ENCODE peak calls at places on chromosomes 11 and 22, in five cellular contexts. C is GM23338, L is PC-9, M is H1, Z is fibroblast of lung. O is an unnamed sample.
A peak's percentile ranks its signal among the peaks of the same experiment; 100 is the strongest.

GRCh38 chr11:69086152-69086551 is 37.4 kb downstream of the TPCN2 start:
- DNase-seq in L (no peak), Z (peak; percentile 31), C (peak; percentile 64), M (no peak), O (no peak)

GRCh38 chr22:29635734-29636357 is 32.4 kb downstream of the NF2 start:
- DNase-seq in C (peak; percentile 81), M (no peak), L (no peak), Z (peak; percentile 79), O (peak; percentile 26)

GRCh38 chr11:55661901-55662300 is at the start of gene OR4C6:
- DNase-seq in L (no peak), M (no peak), Z (no peak), C (no peak), O (no peak)

GRCh38 chr11:10503777-10504176 is 37.2 kb downstream of the RNF141 start:
- DNase-seq in M (no peak), L (no peak), C (no peak), Z (no peak), O (no peak)

GRCh38 chr22:25419247-25420113 is 145.0 kb upstream of the GRK3 start:
- DNase-seq in C (no peak), M (no peak), Z (peak; percentile 58), L (no peak), O (no peak)

GRCh38 chr11:75955443-75955842 is 140.4 kb downstream of the UVRAG start:
- DNase-seq in M (no peak), L (no peak), C (no peak), Z (no peak), O (no peak)

GRCh38 chr11:96303980-96304379 is 39.0 kb downstream of the MAML2 start:
- DNase-seq in C (no peak), M (no peak), Z (no peak), L (no peak), O (no peak)

GRCh38 chr22:49748514-49748913 is 79.2 kb downstream of the BRD1 start:
- DNase-seq in L (no peak), M (no peak), Z (no peak), C (no peak), O (peak; percentile 1)

GRCh38 chr11:117878939-117879475 is 2.5 kb upstream of the FXYD6 start:
- DNase-seq in L (no peak), C (no peak), M (no peak), Z (no peak), O (no peak)

GRCh38 chr11:107840120-107840479 is 18.5 kb downstream of the SLC35F2 start:
- DNase-seq in M (no peak), C (no peak), Z (no peak), L (no peak), O (no peak)

GRCh38 chr11:107830915-107831540 is 27.6 kb downstream of the SLC35F2 start:
- DNase-seq in Z (no peak), M (no peak), L (peak; percentile 31), C (no peak), O (no peak)

GRCh38 chr11:107834995-107835394 is 23.6 kb downstream of the SLC35F2 start:
- DNase-seq in L (no peak), Z (no peak), M (no peak), C (peak; percentile 25), O (no peak)

DNA sequence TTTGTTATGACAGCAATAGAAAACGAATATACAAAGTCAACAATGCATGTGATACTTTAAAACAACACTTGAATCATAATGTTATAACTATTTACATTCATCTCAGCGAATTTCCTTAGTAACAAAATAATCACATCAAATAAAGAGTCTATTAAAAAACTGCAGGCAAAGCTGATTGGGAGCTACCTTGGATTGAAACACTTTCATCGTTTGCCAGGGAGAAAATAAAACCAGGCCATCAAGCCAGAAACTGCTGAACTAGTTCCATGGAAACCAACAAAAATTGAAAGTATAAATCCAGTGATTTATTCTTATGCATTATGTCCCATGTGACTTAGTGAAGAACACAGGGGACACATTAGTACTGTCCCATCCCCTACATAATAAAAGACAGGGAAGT is 21.8 kb downstream of the SLC35F2 start:
- DNase-seq in M (no peak), C (no peak), L (no peak), Z (no peak), O (no peak)
- H3K79me2 ChIP-seq in M (no peaks in the 10 kb centered on the region), C (peaks cover 56% of the 10 kb centered on the region), L (peaks cover 88% of the 10 kb centered on the region), Z (no peaks in the 10 kb centered on the region), O (no peaks in the 10 kb centered on the region)

GRCh38 chr11:78573271-78574035 is 1.2 kb downstream of the NARS2 start:
- DNase-seq in L (no peak), C (peak; percentile 11), M (no peak), Z (no peak), O (no peak)
- H2AFZ ChIP-seq in L (peak overlapping the region; percentile 88), C (no peak overlapping the region), M (no peak overlapping the region), Z (peak overlapping the region; percentile 93), O (peak overlapping the region; percentile 89)

GRCh38 chr11:3830741-3831140 is 10.0 kb downstream of the RHOG start:
- DNase-seq in L (no peak), M (no peak), C (no peak), Z (no peak), O (no peak)
- H3K79me2 ChIP-seq in L (peaks cover 13% of the 10 kb centered on the region), M (peaks cover 5% of the 10 kb centered on the region), C (peaks cover 38% of the 10 kb centered on the region), Z (peaks cover 57% of the 10 kb centered on the region), O (peaks cover 67% of the 10 kb centered on the region)

GRCh38 chr22:37313376-37314314 is 31.3 kb downstream of the CYTH4 start:
- DNase-seq in L (no peak), Z (no peak), C (no peak), M (no peak), O (no peak)
- H2AFZ ChIP-seq in L (no peak overlapping the region), Z (no peak overlapping the region), C (no peak overlapping the region), M (no peak overlapping the region), O (no peak overlapping the region)

DNA sequence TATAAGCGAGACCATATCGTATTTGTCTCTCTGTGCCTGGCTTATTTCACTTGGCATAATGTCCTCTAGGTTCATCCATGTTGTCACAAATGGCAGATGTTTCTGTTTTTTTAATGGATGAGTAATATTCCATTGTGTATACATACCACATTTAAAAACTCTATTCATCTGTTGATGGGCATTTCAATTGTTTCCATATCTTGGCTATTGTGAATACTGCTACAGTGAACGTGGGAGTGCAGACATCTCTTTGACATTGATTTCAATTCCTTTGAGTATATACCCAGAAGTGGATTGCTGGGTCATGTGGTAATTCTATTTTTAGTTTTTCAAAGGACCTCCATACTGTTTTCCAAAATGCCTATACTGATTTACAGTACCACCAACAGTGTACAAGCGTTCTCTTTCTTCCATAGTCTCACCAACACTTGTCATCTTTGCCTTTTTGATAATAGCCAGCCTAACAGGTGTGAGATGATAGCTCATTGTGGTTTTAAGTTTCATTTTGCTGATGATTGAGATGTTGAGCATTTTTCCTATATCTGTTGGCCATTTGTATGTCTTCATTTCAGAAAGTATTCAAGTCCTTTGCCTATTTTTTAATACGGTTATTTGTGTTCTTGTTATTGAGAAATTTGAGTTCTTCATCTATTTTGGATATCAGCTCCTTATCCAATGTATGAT is 194.7 kb upstream of the E2F8 start:
- DNase-seq in M (no peak), C (no peak), Z (no peak), L (no peak), O (no peak)
- H3K79me2 ChIP-seq in M (no peaks in the 10 kb centered on the region), C (no peaks in the 10 kb centered on the region), Z (no peaks in the 10 kb centered on the region), L (no peaks in the 10 kb centered on the region), O (no peaks in the 10 kb centered on the region)

GRCh38 chr11:2926611-2927492 is 2.4 kb downstream of the PHLDA2 start:
- DNase-seq in Z (no peak), C (no peak), L (no peak), M (no peak), O (no peak)

GRCh38 chr11:2928605-2929510 is at the start of gene PHLDA2:
- DNase-seq in C (peak; percentile 69), Z (peak; percentile 77), L (no peak), M (peak; percentile 75), O (no peak)

GRCh38 chr11:2927851-2928604 is 1.2 kb downstream of the PHLDA2 start:
- DNase-seq in M (no peak), Z (peak; percentile 51), C (no peak), L (peak; percentile 57), O (no peak)

GRCh38 chr11:2929511-2929879 is 275 bp upstream of the PHLDA2 start:
- DNase-seq in Z (peak; percentile 77), M (no peak), L (peak; percentile 83), C (no peak), O (no peak)

GRCh38 chr11:2927493-2927800 is 1.8 kb downstream of the PHLDA2 start:
- DNase-seq in C (no peak), Z (no peak), L (no peak), M (no peak), O (no peak)
- H2AFZ ChIP-seq in C (no peak overlapping the region), Z (no peak overlapping the region), L (no peak overlapping the region), M (no peak overlapping the region), O (no peak overlapping the region)

GRCh38 chr11:129249923-129250322 is 57.8 kb upstream of the ARHGAP32 start:
- DNase-seq in Z (no peak), L (no peak), C (no peak), M (no peak), O (no peak)
- H3K79me2 ChIP-seq in Z (no peaks in the 10 kb centered on the region), L (peaks cover 51% of the 10 kb centered on the region), C (peaks cover 79% of the 10 kb centered on the region), M (no peaks in the 10 kb centered on the region), O (no peaks in the 10 kb centered on the region)

DNA sequence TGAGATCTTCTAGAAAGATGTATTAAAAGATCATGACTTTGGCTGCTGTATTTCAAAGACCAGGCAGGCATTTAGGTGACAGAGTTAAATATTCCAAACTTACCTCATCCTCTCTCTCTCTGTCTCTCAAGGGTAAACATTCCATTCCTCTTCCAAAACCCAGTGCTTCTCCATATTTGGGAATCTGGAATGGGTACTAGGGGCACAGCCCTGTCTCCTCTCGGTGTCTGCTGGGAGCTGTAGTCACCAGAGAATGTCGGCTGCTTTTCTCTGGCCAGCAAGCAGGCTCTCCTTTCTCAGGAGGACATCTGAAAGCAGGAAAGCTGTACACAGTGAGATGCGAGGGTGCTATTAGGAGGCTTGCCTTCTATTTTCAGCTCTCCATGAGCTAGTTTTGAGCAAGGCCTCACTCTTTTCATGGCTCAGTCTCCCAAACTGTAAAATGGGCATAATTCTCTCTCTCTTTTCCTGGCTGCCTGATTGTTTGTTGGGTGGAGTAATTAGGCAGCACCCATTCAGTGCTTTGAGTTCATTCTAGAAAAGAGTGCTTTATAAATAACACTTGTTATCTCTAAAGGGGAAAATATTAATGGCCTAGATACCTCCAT is 9.3 kb upstream of the PEX26 start:
- DNase-seq in M (no peak), L (no peak), Z (peak; percentile 37), C (no peak), O (no peak)
- H2AFZ ChIP-seq in M (no peak overlapping the region), L (no peak overlapping the region), Z (no peak overlapping the region), C (no peak overlapping the region), O (no peak overlapping the region)

GRCh38 chr11:128515086-128515485 is 72.3 kb downstream of the ETS1 start:
- DNase-seq in L (no peak), Z (no peak), M (no peak), C (no peak), O (no peak)
- H3K79me2 ChIP-seq in L (peaks cover 83% of the 10 kb centered on the region), Z (peaks cover 100% of the 10 kb centered on the region), M (peaks cover 5% of the 10 kb centered on the region), C (peaks cover 84% of the 10 kb centered on the region), O (peaks cover 100% of the 10 kb centered on the region)

O was measured in DND-41.